ENCODE peak calls at places on chromosome 1, in four cellular contexts. L is adrenal gland, G is heart left ventricle, O is glutamatergic neuron. I is an unnamed sample.

GRCh38 chr1:12738934-12739333 is 7.1 kb upstream of the CFAP107 start:
- DNase-seq in O (no peak), L (no peak), G (no peak), I (no peak)

GRCh38 chr1:156391701-156392100 is 22.7 kb downstream of the RHBG start:
- DNase-seq in L (no peak), G (no peak), O (no peak), I (no peak)

GRCh38 chr1:230548357-230548756 is 93.9 kb upstream of the COG2 start:
- DNase-seq in G (no peak), L (no peak), O (no peak), I (no peak)

GRCh38 chr1:86435327-86435726 is 11.4 kb downstream of the CLCA2 start:
- DNase-seq in O (no peak), L (no peak), G (no peak), I (no peak)

GRCh38 chr1:166040635-166041034 is 126.2 kb downstream of the FAM78B start:
- DNase-seq in O (no peak), G (no peak), L (no peak), I (no peak)

GRCh38 chr1:224065455-224065854 is 48.5 kb upstream of the FBXO28 start:
- DNase-seq in O (no peak), L (no peak), G (no peak), I (no peak)

GRCh38 chr1:172928412-172928811 is 122.3 kb downstream of the TNFSF18 start:
- DNase-seq in L (no peak), G (no peak), O (no peak), I (no peak)

GRCh38 chr1:184387871-184388670 is 1.2 kb downstream of the C1orf21 start:
- DNase-seq in G (peak), O (peak), L (peak), I (peak)

GRCh38 chr1:112508242-112509004 is at the start of gene WNT2B:
- DNase-seq in G (no peak), L (no peak), O (peak), I (peak)

GRCh38 chr1:8015809-8016165 is 10.3 kb downstream of the ERRFI1 start:
- DNase-seq in G (no peak), L (peak), O (no peak), I (no peak)

GRCh38 chr1:44676484-44677200 is 2.1 kb downstream of the ARMH1 start:
- DNase-seq in L (no peak), G (no peak), O (no peak), I (no peak)

GRCh38 chr1:3623441-3624150 is 1.2 kb upstream of the TPRG1L start:
- DNase-seq in O (no peak), L (no peak), G (no peak), I (no peak)

GRCh38 chr1:81155131-81155530 is 645.6 kb upstream of the ADGRL2 start:
- DNase-seq in G (no peak), O (no peak), L (no peak), I (no peak)

GRCh38 chr1:11783556-11783955 is 21.6 kb downstream of the C1orf167 start:
- DNase-seq in O (no peak), G (no peak), L (no peak), I (no peak)

GRCh38 chr1:232987741-232988140 is 37.3 kb downstream of the NTPCR start:
- DNase-seq in O (no peak), G (no peak), L (no peak), I (no peak)

GRCh38 chr1:165376041-165376810 is 19.7 kb upstream of the LMX1A start:
- DNase-seq in L (peak), G (peak), O (peak), I (no peak)

GRCh38 chr1:156664949-156665411 is 12.2 kb downstream of the NES start:
- DNase-seq in L (peak), O (no peak), G (peak), I (no peak)

GRCh38 chr1:109739738-109740614 is 862 bp downstream of the GSTM3 start:
- DNase-seq in O (peak), L (peak), G (peak), I (peak)

GRCh38 chr1:197041486-197042353 is 25.3 kb downstream of the F13B start:
- DNase-seq in O (no peak), L (no peak), G (no peak), I (no peak)

GRCh38 chr1:27940297-27940696 is 5.5 kb downstream of the SMPDL3B start:
- DNase-seq in O (peak), L (peak), G (no peak), I (peak)

GRCh38 chr1:80218112-80218511 is 1211.6 kb upstream of the ADGRL4 start:
- DNase-seq in L (no peak), O (no peak), G (no peak), I (no peak)

GRCh38 chr1:963746-964525 is 2.3 kb upstream of the PLEKHN1 start:
- DNase-seq in L (no peak), O (peak), G (no peak), I (no peak)

GRCh38 chr1:60668584-60668983 is 413.8 kb upstream of the NFIA start:
- DNase-seq in G (no peak), L (no peak), O (peak), I (no peak)

GRCh38 chr1:21956720-21957552 is 19.8 kb upstream of the HSPG2 start:
- DNase-seq in L (peak), G (peak), O (no peak), I (peak)

GRCh38 chr1:155909894-155910293 is 1.3 kb downstream of the RIT1 start:
- DNase-seq in G (no peak), O (no peak), L (peak), I (no peak)

GRCh38 chr1:91092503-91092902 is 70.7 kb upstream of the ZNF644 start:
- DNase-seq in O (no peak), G (no peak), L (no peak), I (no peak)

GRCh38 chr1:221602866-221603265 is 139.0 kb downstream of the DUSP10 start:
- DNase-seq in L (peak), O (no peak), G (no peak), I (no peak)

GRCh38 chr1:109821831-109822745 is 58.4 kb upstream of the EPS8L3 start:
- DNase-seq in O (no peak), L (peak), G (peak), I (no peak)

GRCh38 chr1:52364235-52364839 is 1.7 kb downstream of the CC2D1B start:
- DNase-seq in G (no peak), L (no peak), O (no peak), I (no peak)

GRCh38 chr1:213492161-213493041 is 441.4 kb downstream of the RPS6KC1 start:
- DNase-seq in L (no peak), O (peak), G (no peak), I (no peak)

GRCh38 chr1:22600071-22600816 is 36.2 kb upstream of the C1QA start:
- DNase-seq in L (peak), O (no peak), G (no peak), I (no peak)

DNA sequence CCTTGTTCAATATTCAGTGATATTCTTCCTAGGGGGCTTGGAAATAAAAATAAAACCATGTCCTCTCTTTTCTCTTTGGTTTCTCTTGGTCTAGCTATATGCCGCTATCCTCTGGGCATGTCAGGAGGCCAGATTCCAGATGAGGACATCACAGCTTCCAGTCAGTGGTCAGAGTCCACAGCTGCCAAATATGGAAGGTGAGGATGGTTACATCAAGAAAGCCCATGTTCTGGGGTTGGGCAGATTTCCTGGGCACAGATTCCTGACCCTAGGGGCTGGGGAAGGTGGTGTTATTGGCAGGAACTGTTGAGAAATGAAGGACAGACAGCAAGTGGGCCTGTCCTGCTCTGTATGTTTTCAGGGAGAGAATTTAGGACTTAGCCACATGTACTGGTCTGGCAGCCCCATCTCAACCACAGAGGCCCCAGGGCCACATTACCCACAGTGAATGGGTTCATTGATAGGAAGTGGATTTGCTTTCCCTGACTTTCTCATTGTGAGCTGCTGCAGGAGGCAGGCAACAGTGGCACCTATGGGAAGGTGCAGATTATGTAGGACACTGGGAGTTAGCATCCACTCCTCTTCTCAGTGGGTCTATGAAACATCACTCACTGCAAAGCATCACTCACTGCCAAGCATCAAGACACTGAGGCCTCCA is 37.4 kb upstream of the HSD17B7 start:
- DNase-seq in G (no peak), L (no peak), O (no peak), I (no peak)
- TF ChIP-seq CTCF in G (peak), L (no peak), O (no peak), I (peak)

GRCh38 chr1:171563675-171564074 is 58.4 kb upstream of the MYOCOS start:
- DNase-seq in L (no peak), O (no peak), G (no peak), I (no peak)

DNA sequence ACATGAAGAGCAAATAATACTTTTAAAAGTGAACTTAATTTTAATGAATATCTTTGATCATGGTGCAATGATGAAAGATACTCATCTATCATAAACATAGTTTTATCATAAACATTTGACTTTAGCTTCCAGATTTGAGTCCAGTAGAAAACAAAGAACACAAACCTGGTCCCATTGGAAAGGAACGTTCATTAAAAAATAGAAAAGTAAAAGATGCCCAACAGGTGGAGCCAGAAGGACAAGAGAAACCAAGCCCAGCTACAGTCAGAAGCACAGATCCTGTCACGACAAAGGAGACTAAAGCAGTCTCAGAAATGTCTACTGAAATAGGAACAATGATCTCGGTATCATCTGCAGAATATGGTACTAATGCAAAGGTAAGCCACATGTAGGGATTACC is 55.6 kb upstream of the MYOCOS start:
- DNase-seq in G (no peak), O (no peak), L (no peak), I (no peak)
- TF ChIP-seq CTCF in G (peak), O (no peak), L (no peak), I (peak)

GRCh38 chr1:238233966-238234365 is 343.2 kb upstream of the ZP4 start:
- DNase-seq in G (no peak), O (no peak), L (no peak), I (no peak)

GRCh38 chr1:238226805-238227204 is 336.1 kb upstream of the ZP4 start:
- DNase-seq in L (no peak), G (no peak), O (no peak), I (no peak)

DNA sequence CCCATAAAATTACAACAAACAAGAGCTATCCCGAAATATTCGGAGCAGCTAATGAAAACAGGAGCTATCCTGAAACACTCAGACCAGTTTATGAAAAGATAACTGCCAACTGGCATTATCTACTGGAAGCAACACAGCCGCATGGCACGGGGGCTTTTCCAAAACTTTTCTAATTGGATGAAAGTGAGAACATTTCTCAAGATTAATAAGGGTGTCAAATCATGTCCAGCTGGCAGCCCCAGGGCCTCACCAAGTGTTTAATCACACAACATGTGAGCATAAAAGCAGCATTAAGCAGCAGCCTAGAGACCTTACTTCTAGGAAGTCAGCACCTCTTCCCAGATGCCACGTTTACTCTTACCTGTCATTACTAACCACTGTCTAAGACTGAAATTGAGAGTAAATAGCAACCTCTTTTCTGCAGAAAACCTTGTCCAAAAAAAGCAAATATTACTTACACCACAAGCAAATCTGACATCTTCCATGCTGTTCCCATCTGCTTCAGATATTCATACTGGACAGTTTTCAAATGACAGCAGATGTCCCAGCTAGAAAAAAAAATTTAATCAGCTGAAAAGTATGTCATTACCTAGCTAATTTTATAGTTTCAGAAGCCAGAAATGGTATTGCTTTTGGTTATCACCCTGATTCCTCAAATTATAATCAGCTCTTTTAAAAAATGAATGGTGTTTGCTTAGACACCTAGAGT is 341.5 kb upstream of the ZP4 start:
- DNase-seq in G (no peak), O (no peak), L (no peak), I (no peak)
- TF ChIP-seq CTCF in G (no peak), O (no peak), L (no peak), I (no peak)

GRCh38 chr1:31548899-31549806 is 27.2 kb upstream of the TINAGL1 start:
- DNase-seq in G (peak), L (peak), O (peak), I (peak)

GRCh38 chr1:31551206-31551605 is 25.1 kb upstream of the TINAGL1 start:
- DNase-seq in G (no peak), L (no peak), O (no peak), I (no peak)

GRCh38 chr1:31552489-31552888 is 23.8 kb upstream of the TINAGL1 start:
- DNase-seq in L (no peak), G (no peak), O (no peak), I (no peak)

GRCh38 chr1:31548518-31548898 is 27.8 kb upstream of the TINAGL1 start:
- DNase-seq in O (peak), L (no peak), G (no peak), I (no peak)

GRCh38 chr1:31549807-31550620 is 26.3 kb upstream of the TINAGL1 start:
- DNase-seq in O (no peak), L (peak), G (no peak), I (no peak)
- TF ChIP-seq CTCF in O (no peak), L (no peak), G (no peak), I (no peak)

GRCh38 chr1:35443768-35444518 is 113.3 kb downstream of the KIAA0319L start:
- DNase-seq in G (no peak), L (no peak), O (no peak), I (no peak)
- TF ChIP-seq CTCF in G (no peak), L (no peak), O (no peak), I (peak)

GRCh38 chr1:116415699-116416533 is 42.9 kb downstream of the ATP1A1 start:
- DNase-seq in G (peak), O (no peak), L (peak), I (peak)
- TF ChIP-seq CTCF in G (peak), O (no peak), L (no peak), I (peak)

DNA sequence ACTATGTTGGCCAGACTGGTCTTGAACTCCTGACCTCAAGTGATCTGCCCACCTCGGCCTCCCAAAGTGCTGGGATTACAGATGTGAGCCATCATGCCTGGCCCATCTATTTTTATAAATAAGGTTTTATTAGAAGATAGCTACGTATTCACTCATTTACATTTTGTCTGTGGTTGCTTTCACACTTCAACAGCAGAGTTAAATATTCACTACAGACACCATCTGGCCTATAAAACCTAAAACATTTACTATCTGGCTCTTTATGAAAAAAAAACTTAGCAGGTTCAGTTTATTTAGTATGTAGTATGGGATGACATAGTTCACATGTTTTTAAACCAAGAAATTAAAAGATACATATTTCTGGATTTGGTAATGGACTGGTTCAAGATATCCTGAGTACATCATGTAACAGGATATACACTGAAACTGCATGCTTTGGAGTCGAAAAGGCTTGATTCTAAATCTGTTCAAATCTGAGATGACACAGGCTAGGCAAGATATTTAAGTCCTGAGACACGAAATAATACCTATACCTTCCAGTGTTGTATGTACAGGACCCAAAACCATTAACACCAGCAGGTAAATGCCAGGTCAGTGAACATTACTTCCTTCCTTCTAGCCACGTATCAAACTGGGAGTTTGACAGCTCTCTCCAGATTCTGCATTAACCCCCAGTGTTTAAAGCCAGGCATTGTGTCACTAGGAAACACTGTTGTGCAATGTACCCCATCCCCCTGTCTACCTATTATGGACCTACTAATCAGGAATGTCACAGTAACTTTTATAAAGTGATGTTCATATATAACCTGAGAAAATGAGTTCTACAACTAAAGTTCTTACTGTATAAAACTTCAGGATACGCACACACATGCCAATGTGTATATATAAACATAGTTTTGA is 54.3 kb upstream of the SDC3 start:
- DNase-seq in O (no peak), G (no peak), L (no peak), I (no peak)
- TF ChIP-seq CTCF in O (no peak), G (no peak), L (no peak), I (no peak)

I was measured in BE2C.